ENCODE peak calls at places on chromosome 13, in eight cellular contexts. N is GM10248; P is NCI-H345; K is activated CD8-positive, alpha-beta T cell treated with anti-CD3 and anti-CD28 coated beads for 36 hours; U is left colon; B is HTR-8/SVneo; J is stimulated activated CD8-positive, alpha-beta memory T cell treated with anti-CD3 and anti-CD28 coated beads, Interleukin-7, amount 100 ng/mL, for 1 hour; Y is T follicular helper cell. O is an unnamed sample.

GRCh38 chr13:59318320-59318930 is 845.3 kb downstream of the DIAPH3 start:
- DNase-seq in N (peak; percentile 19), K (peak; percentile 74), J (peak; percentile 1), P (peak; percentile 71), Y (peak; percentile 26), B (peak; percentile 14), U (peak; percentile 72), O (peak; percentile 51)

GRCh38 chr13:29849071-29849541 is 1.3 kb downstream of the UBL3 start:
- DNase-seq in U (peak; percentile 42), Y (no peak), J (no peak), N (peak; percentile 21), B (no peak), P (peak; percentile 39), K (peak; percentile 51), O (no peak)

GRCh38 chr13:104286566-104287290 is 1220.5 kb upstream of the SLC10A2 start:
- DNase-seq in Y (no peak), P (peak; percentile 68), J (no peak), N (no peak), B (no peak), K (no peak), U (no peak), O (no peak)

GRCh38 chr13:59494560-59494970 is 669.2 kb downstream of the DIAPH3 start:
- DNase-seq in B (no peak), K (no peak), J (no peak), P (no peak), N (no peak), Y (no peak), U (no peak), O (no peak)

GRCh38 chr13:113053376-113053775 is 52.2 kb upstream of the F7 start:
- DNase-seq in B (no peak), N (no peak), Y (no peak), P (no peak), K (no peak), J (no peak), U (no peak), O (no peak)

GRCh38 chr13:82817133-82817532 is 1065.1 kb downstream of the SLITRK1 start:
- DNase-seq in B (no peak), J (no peak), U (no peak), P (no peak), K (no peak), N (no peak), Y (no peak), O (no peak)

GRCh38 chr13:19781526-19781925 is 1.2 kb downstream of the PSPC1 start:
- DNase-seq in Y (no peak), P (no peak), J (no peak), N (no peak), K (peak; percentile 19), B (no peak), U (no peak), O (no peak)

GRCh38 chr13:92355213-92355612 is 871.4 kb upstream of the GPC6 start:
- DNase-seq in K (no peak), Y (no peak), U (peak; percentile 43), B (peak; percentile 9), P (peak; percentile 6), N (no peak), J (no peak), O (no peak)

GRCh38 chr13:112754281-112755025 is 64.6 kb downstream of the ATP11A start:
- DNase-seq in P (no peak), B (no peak), Y (no peak), U (no peak), K (no peak), N (no peak), J (no peak), O (no peak)

GRCh38 chr13:33536639-33537425 is 251.3 kb upstream of the STARD13 start:
- DNase-seq in U (no peak), K (no peak), J (no peak), Y (no peak), N (no peak), P (no peak), B (no peak), O (no peak)

GRCh38 chr13:31276386-31276785 is 76.6 kb downstream of the B3GLCT start:
- DNase-seq in K (no peak), U (no peak), P (no peak), Y (no peak), J (no peak), N (no peak), B (no peak), O (no peak)

GRCh38 chr13:21466527-21466926 is 7.4 kb upstream of the ZDHHC20 start:
- DNase-seq in P (no peak), J (no peak), K (no peak), B (no peak), Y (no peak), N (no peak), U (no peak), O (no peak)

GRCh38 chr13:46830405-46831005 is 33.5 kb upstream of the ESD start:
- DNase-seq in B (no peak), U (no peak), K (no peak), N (no peak), J (no peak), P (no peak), Y (no peak), O (no peak)

GRCh38 chr13:36432106-36432544 is at the start of gene CCNA1:
- DNase-seq in K (peak; percentile 42), Y (no peak), P (peak; percentile 55), B (no peak), N (peak; percentile 51), J (no peak), U (no peak), O (no peak)

GRCh38 chr13:110251227-110251791 is 55.6 kb downstream of the COL4A1 start:
- DNase-seq in Y (no peak), J (no peak), K (no peak), U (no peak), N (no peak), B (no peak), P (no peak), O (no peak)

GRCh38 chr13:109737606-109738005 is 48.8 kb downstream of the IRS2 start:
- DNase-seq in Y (no peak), U (no peak), J (no peak), N (no peak), K (peak; percentile 25), B (no peak), P (no peak), O (no peak)

GRCh38 chr13:21324793-21325192 is 134.3 kb downstream of the ZDHHC20 start:
- DNase-seq in Y (no peak), N (peak; percentile 45), P (no peak), B (no peak), U (no peak), J (no peak), K (no peak), O (no peak)

GRCh38 chr13:39556856-39557255 is 46.1 kb downstream of the LHFPL6 start:
- DNase-seq in N (no peak), B (no peak), P (no peak), Y (no peak), U (no peak), J (no peak), K (no peak), O (no peak)

O was measured in activated CD4-positive, CD25-positive, alpha-beta regulatory T cell treated with anti-CD3 and anti-CD28 coated beads, Interleukin-2, amount 50 U/mL, for 72 hours.